ENCODE peak calls at places on chromosome 20, in four cellular contexts. L is astrocyte of the spinal cord, P is adrenal gland, T is right atrium auricular region. W is an unnamed sample.

GRCh38 chr20:41178495-41178894 is 41.2 kb downstream of the PLCG1 start:
- DNase-seq in P (no peak), T (no peak), L (no peak), W (no peak)

GRCh38 chr20:49167811-49168507 is 20.2 kb downstream of the STAU1 start:
- DNase-seq in P (peak; percentile 18), T (no peak), L (no peak), W (no peak)

GRCh38 chr20:50346372-50347347 is 156.0 kb downstream of the CEBPB start:
- DNase-seq in P (peak; percentile 93), L (peak; percentile 86), T (peak; percentile 93), W (peak; percentile 82)

GRCh38 chr20:24378651-24379050 is 90.8 kb upstream of the SYNDIG1 start:
- DNase-seq in P (no peak), L (no peak), T (no peak), W (no peak)

GRCh38 chr20:51760905-51761544 is 7.2 kb downstream of the ATP9A start:
- DNase-seq in P (no peak), L (peak; percentile 87), T (no peak), W (peak; percentile 80)

GRCh38 chr20:48826064-48826463 is 1.7 kb downstream of the PREX1 start:
- DNase-seq in L (no peak), P (no peak), T (no peak), W (no peak)

GRCh38 chr20:50709574-50709973 is 18.2 kb upstream of the RIPOR3 start:
- DNase-seq in T (no peak), P (no peak), L (no peak), W (no peak)

GRCh38 chr20:38171301-38172010 is 6.4 kb upstream of the TGM2 start:
- DNase-seq in L (no peak), P (no peak), T (no peak), W (no peak)

GRCh38 chr20:47205577-47206123 is 150.8 kb downstream of the ZMYND8 start:
- DNase-seq in L (peak; percentile 68), P (peak; percentile 72), T (peak; percentile 83), W (peak; percentile 50)

GRCh38 chr20:61297981-61298380 is 45.9 kb downstream of the CDH4 start:
- DNase-seq in L (peak; percentile 90), P (no peak), T (no peak), W (peak; percentile 86)

GRCh38 chr20:3046677-3047462 is 1.0 kb downstream of the MRPS26 start:
- DNase-seq in L (peak; percentile 19), P (no peak), T (no peak), W (no peak)

GRCh38 chr20:48986899-48987298 is 59.2 kb upstream of the CSE1L start:
- DNase-seq in L (no peak), T (no peak), P (peak; percentile 31), W (no peak)

GRCh38 chr20:59110607-59111006 is 53.0 kb upstream of the ZNF831 start:
- DNase-seq in T (no peak), P (no peak), L (no peak), W (no peak)
- TF ChIP-seq CTCF in T (no peak), P (no peak), L (no peak), W (no peak)

GRCh38 chr20:17904027-17904426 is 64.6 kb downstream of the SNX5 start:
- DNase-seq in L (no peak), T (no peak), P (no peak), W (no peak)
- H3K4me3 ChIP-seq in L (no peak overlapping the region), T (no peak overlapping the region), P (no peak overlapping the region), W (no peak overlapping the region)

GRCh38 chr20:43102394-43102793 is 87.3 kb downstream of the PTPRT start:
- DNase-seq in P (no peak), T (no peak), L (no peak), W (no peak)
- TF ChIP-seq CTCF in P (no peak), T (no peak), L (no peak), W (no peak)

GRCh38 chr20:4591975-4592315 is 129.8 kb upstream of the PRND start:
- DNase-seq in L (no peak), P (no peak), T (no peak), W (no peak)
- H3K4me3 ChIP-seq in L (no peak overlapping the region), P (no peak overlapping the region), T (no peak overlapping the region), W (no peak overlapping the region)

GRCh38 chr20:8490076-8490830 is 358.2 kb downstream of the PLCB1 start:
- DNase-seq in P (no peak), L (no peak), T (no peak), W (no peak)
- TF ChIP-seq CTCF in P (no peak), L (no peak), T (no peak), W (no peak)

DNA sequence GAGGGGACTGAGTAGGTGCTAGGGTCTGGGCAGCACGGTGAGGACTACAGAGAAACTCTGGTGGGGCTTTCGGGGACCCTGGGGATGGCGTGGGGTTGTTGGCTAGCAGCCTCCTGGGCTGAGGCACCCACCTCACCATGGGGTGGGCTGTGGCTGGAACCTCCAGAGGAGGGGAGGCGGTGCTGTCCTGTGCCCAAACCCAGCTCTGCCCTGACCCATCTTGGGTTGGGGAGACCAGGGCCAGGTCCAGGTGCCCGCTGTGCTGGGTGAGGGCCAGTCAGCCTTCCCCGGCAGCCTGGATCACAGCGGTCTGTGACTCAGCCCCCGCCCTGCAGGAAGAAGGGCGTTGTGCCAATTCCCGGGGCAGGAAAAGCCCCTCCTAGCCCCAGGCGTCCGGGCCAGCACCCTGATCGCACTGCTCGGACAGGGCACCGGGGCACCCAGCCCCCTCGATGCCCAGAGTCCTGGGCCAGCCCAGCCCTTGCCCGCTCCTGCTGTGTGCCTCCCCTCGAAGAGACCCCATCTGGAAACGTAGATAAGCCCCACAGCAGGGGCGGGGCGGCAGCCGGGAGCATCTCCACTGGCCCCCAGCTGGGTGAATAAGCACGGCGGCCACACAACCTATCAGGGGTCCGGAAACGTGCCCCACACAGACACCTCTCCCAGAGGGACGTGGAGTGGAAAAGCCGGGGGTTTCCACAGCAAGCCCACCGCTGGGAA is 10.0 kb downstream of the LAMA5 start:
- DNase-seq in T (no peak), L (peak; percentile 79), P (peak; percentile 86), W (peak; percentile 54)
- H3K4me3 ChIP-seq in T (no peak overlapping the region), L (no peak overlapping the region), P (no peak overlapping the region), W (no peak overlapping the region)

DNA sequence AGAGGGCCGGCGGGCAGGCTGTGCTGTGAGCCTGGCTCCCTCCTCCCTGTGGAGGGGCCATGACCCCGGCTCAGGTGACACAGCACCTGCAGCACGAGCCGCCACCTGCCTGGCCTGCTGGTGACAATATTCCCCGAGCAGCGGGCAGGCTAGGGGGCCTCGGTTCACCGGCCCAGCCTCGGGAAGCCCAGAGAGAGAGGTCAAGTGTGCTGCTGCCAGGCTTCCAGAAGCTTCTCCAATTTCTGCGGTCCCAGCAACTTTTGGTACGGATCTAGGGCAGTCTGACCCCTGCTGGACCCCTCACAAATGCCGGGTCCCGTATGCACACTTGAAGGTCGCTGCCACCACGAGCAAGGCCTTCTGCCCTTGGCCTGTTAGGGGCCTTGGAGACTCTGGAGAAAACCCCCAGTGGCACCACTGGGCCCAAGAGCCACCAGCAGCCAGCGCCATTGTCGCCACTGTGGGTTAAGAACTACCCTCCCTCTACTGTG is 38.6 kb upstream of the NOL4L start:
- DNase-seq in L (no peak), T (no peak), P (no peak), W (no peak)
- TF ChIP-seq CTCF in L (no peak), T (no peak), P (no peak), W (no peak)

W was measured in astrocyte of the cerebellum.